ENCODE peak calls at places on chromosomes 5 and 9, in five cellular contexts. F, L, Q, D and E are unnamed samples.

GRCh38 chr5:34854459-34855174 is 15.7 kb downstream of the TTC23L start:
- DNase-seq in F (no peak), L (no peak), Q (no peak), D (no peak), E (no peak)

GRCh38 chr9:76957258-76957657 is 51.3 kb upstream of the PRUNE2 start:
- DNase-seq in F (no peak), L (no peak), Q (no peak), D (no peak), E (no peak)

GRCh38 chr9:105390901-105391300 is 56.9 kb upstream of the FSD1L start:
- DNase-seq in F (no peak), L (no peak), Q (no peak), D (no peak), E (no peak)

GRCh38 chr5:14685757-14686156 is 21.2 kb downstream of the OTULIN start:
- DNase-seq in F (peak), L (peak), Q (no peak), D (no peak), E (peak)

GRCh38 chr9:114898741-114899140 is 31.6 kb downstream of the TNFSF8 start:
- DNase-seq in F (peak), L (no peak), Q (no peak), D (peak), E (no peak)

GRCh38 chr5:150672237-150672883 is 11.3 kb downstream of the MYOZ3 start:
- DNase-seq in F (no peak), L (peak), Q (no peak), D (no peak), E (no peak)

GRCh38 chr5:108079754-108080153 is 302.1 kb downstream of the FBXL17 start:
- DNase-seq in F (no peak), L (peak), Q (no peak), D (no peak), E (no peak)

GRCh38 chr5:96934291-96934694 is 1.6 kb upstream of the LNPEP start:
- DNase-seq in F (no peak), L (peak), Q (no peak), D (no peak), E (no peak)

GRCh38 chr5:69451941-69452652 is 37.2 kb downstream of the MARVELD2 start:
- DNase-seq in F (no peak), L (no peak), Q (no peak), D (no peak), E (no peak)

GRCh38 chr9:94979904-94980507 is 253.5 kb downstream of the AOPEP start:
- DNase-seq in F (no peak), L (no peak), Q (no peak), D (no peak), E (no peak)

GRCh38 chr5:4384649-4385048 is 755.5 kb upstream of the ADAMTS16 start:
- DNase-seq in F (no peak), L (no peak), Q (no peak), D (no peak), E (no peak)

GRCh38 chr5:39014544-39014943 is 59.7 kb downstream of the RICTOR start:
- DNase-seq in F (no peak), L (peak), Q (no peak), D (no peak), E (no peak)

GRCh38 chr5:149420509-149421371 is 41.6 kb upstream of the IL17B start:
- DNase-seq in F (no peak), L (peak), Q (no peak), D (no peak), E (no peak)

GRCh38 chr5:136984772-136985455 is 514.2 kb downstream of the SPOCK1 start:
- DNase-seq in F (peak), L (no peak), Q (no peak), D (no peak), E (no peak)

GRCh38 chr5:14871084-14871572 is 450 bp downstream of the ANKH start:
- DNase-seq in F (peak), L (peak), Q (no peak), D (peak), E (no peak)

GRCh38 chr5:117889592-117889991 is 1098.8 kb downstream of the DTWD2 start:
- DNase-seq in F (no peak), L (no peak), Q (no peak), D (no peak), E (no peak)

GRCh38 chr5:16271851-16272250 is 92.3 kb upstream of the MARCHF11 start:
- DNase-seq in F (no peak), L (no peak), Q (no peak), D (no peak), E (no peak)